ENCODE peak calls at places on chromosomes 12 and 14, in ten cellular contexts. C, Q, W, N, J, S, V, P, H and G are unnamed samples.

GRCh38 chr14:95424533-95424932 is 91.9 kb downstream of the SYNE3 start:
- DNase-seq in C (no peak), Q (no peak), W (no peak), N (peak), J (no peak), S (no peak), V (no peak), P (no peak), H (no peak), G (peak)

GRCh38 chr14:69317780-69318179 is 57.8 kb downstream of the GALNT16 start:
- DNase-seq in C (no peak), Q (no peak), W (no peak), N (no peak), J (peak), S (no peak), V (peak), P (no peak), H (no peak), G (no peak)

GRCh38 chr12:74349925-74350324 is 187.7 kb upstream of the ATXN7L3B start:
- DNase-seq in C (no peak), Q (no peak), W (no peak), N (peak), J (peak), S (no peak), V (peak), P (no peak), H (peak), G (peak)

GRCh38 chr12:83470749-83471148 is 784.0 kb downstream of the TMTC2 start:
- DNase-seq in C (no peak), Q (no peak), W (no peak), N (no peak), J (no peak), S (no peak), V (no peak), P (no peak), H (no peak), G (no peak)

GRCh38 chr12:39532448-39532847 is 87.2 kb downstream of the ABCD2 start:
- DNase-seq in C (no peak), Q (no peak), W (no peak), N (no peak), J (no peak), S (no peak), V (no peak), P (no peak), H (no peak), G (no peak)

GRCh38 chr12:77894548-77894947 is 63.9 kb downstream of the NAV3 start:
- DNase-seq in C (no peak), Q (no peak), W (no peak), N (peak), J (no peak), S (no peak), V (no peak), P (no peak), H (no peak), G (no peak)

GRCh38 chr12:30268036-30268435 is 427.6 kb downstream of the IPO8 start:
- DNase-seq in C (no peak), Q (no peak), W (no peak), N (peak), J (no peak), S (no peak), V (no peak), P (no peak), H (no peak), G (no peak)

GRCh38 chr14:77046706-77047105 is 18.2 kb upstream of the IRF2BPL start:
- DNase-seq in C (no peak), Q (no peak), W (no peak), N (no peak), J (no peak), S (no peak), V (no peak), P (no peak), H (no peak), G (no peak)

GRCh38 chr12:69685810-69686209 is 13.3 kb downstream of the BEST3 start:
- DNase-seq in C (no peak), Q (no peak), W (no peak), N (peak), J (peak), S (peak), V (peak), P (no peak), H (no peak), G (no peak)

GRCh38 chr14:24074625-24075484 is 3.5 kb downstream of the CPNE6 start:
- DNase-seq in C (no peak), Q (no peak), W (no peak), N (no peak), J (no peak), S (no peak), V (no peak), P (no peak), H (no peak), G (no peak)

GRCh38 chr12:103379670-103380069 is 116.1 kb downstream of the C12orf42 start:
- DNase-seq in C (no peak), Q (no peak), W (no peak), N (no peak), J (no peak), S (no peak), V (no peak), P (no peak), H (no peak), G (no peak)

GRCh38 chr12:51752490-51752889 is 96.0 kb downstream of the FIGNL2 start:
- DNase-seq in C (no peak), Q (no peak), W (peak), N (peak), J (peak), S (peak), V (peak), P (no peak), H (peak), G (peak)

GRCh38 chr12:77494306-77494705 is 336.4 kb upstream of the NAV3 start:
- DNase-seq in C (no peak), Q (peak), W (no peak), N (no peak), J (no peak), S (no peak), V (no peak), P (no peak), H (no peak), G (no peak)

GRCh38 chr12:104846056-104846762 is 111.9 kb downstream of the SLC41A2 start:
- DNase-seq in C (no peak), Q (no peak), W (no peak), N (no peak), J (peak), S (no peak), V (no peak), P (no peak), H (no peak), G (no peak)

GRCh38 chr14:90924618-90925345 is 108.6 kb upstream of the TTC7B start:
- DNase-seq in C (no peak), Q (no peak), W (peak), N (no peak), J (no peak), S (peak), V (peak), P (no peak), H (no peak), G (peak)

GRCh38 chr12:84508325-84508861 is 404.2 kb downstream of the SLC6A15 start:
- DNase-seq in C (no peak), Q (no peak), W (peak), N (peak), J (peak), S (peak), V (peak), P (peak), H (peak), G (no peak)

GRCh38 chr12:123099556-123100192 is 51.2 kb downstream of the PITPNM2 start:
- DNase-seq in C (no peak), Q (peak), W (no peak), N (no peak), J (no peak), S (no peak), V (no peak), P (no peak), H (no peak), G (no peak)

GRCh38 chr12:107843351-107844311 is 69.1 kb downstream of the ASCL4 start:
- DNase-seq in C (no peak), Q (no peak), W (peak), N (peak), J (peak), S (peak), V (no peak), P (no peak), H (no peak), G (no peak)